ENCODE peak calls at places on chromosomes 6 and 20, in six cellular contexts. One of them, this sample, is unnamed.
A peak's percentile ranks its signal among the peaks of the same experiment; 100 is the strongest.

GRCh38 chr6:42337985-42338572 is 113.6 kb downstream of the TRERF1 start:
- DNase-seq in lower leg skin: no peak
- DNase-seq in esophagus squamous epithelium: no peak
- DNase-seq in pancreas: no peak
- DNase-seq in GM23338: no peak
- DNase-seq in heart right ventricle: no peak
- DNase-seq in this sample: no peak

GRCh38 chr6:43734294-43734665 is 35.7 kb upstream of the VEGFA start:
- DNase-seq in GM23338: no peak
- DNase-seq in lower leg skin: no peak
- DNase-seq in heart right ventricle: no peak
- DNase-seq in esophagus squamous epithelium: no peak
- DNase-seq in pancreas: no peak
- DNase-seq in this sample: no peak

GRCh38 chr6:41348934-41349333 is 13.5 kb downstream of the NCR2 start:
- DNase-seq in pancreas: no peak
- DNase-seq in esophagus squamous epithelium: no peak
- DNase-seq in GM23338: no peak
- DNase-seq in lower leg skin: no peak
- DNase-seq in heart right ventricle: no peak
- DNase-seq in this sample: no peak

GRCh38 chr6:154292855-154293519 is 63.6 kb downstream of the IPCEF1 start:
- DNase-seq in pancreas: no peak
- DNase-seq in heart right ventricle: no peak
- DNase-seq in lower leg skin: no peak
- DNase-seq in esophagus squamous epithelium: no peak
- DNase-seq in GM23338: peak; percentile 2
- DNase-seq in this sample: no peak

GRCh38 chr6:125611573-125612399 is 137.6 kb upstream of the HEY2 start:
- DNase-seq in heart right ventricle: no peak
- DNase-seq in esophagus squamous epithelium: no peak
- DNase-seq in pancreas: peak; percentile 13
- DNase-seq in GM23338: peak; percentile 65
- DNase-seq in lower leg skin: no peak
- DNase-seq in this sample: no peak

GRCh38 chr6:114142256-114142655 is 171.3 kb upstream of the HDAC2 start:
- DNase-seq in heart right ventricle: no peak
- DNase-seq in GM23338: no peak
- DNase-seq in pancreas: no peak
- DNase-seq in esophagus squamous epithelium: no peak
- DNase-seq in lower leg skin: no peak
- DNase-seq in this sample: no peak

GRCh38 chr6:29968130-29968529 is 25.8 kb downstream of the HLA-A start:
- DNase-seq in heart right ventricle: no peak
- DNase-seq in lower leg skin: peak; percentile 31
- DNase-seq in esophagus squamous epithelium: no peak
- DNase-seq in GM23338: peak; percentile 27
- DNase-seq in pancreas: peak; percentile 48
- DNase-seq in this sample: no peak

GRCh38 chr20:9918360-9918759 is 79.5 kb upstream of the PAK5 start:
- DNase-seq in heart right ventricle: no peak
- DNase-seq in esophagus squamous epithelium: no peak
- DNase-seq in lower leg skin: no peak
- DNase-seq in pancreas: no peak
- DNase-seq in GM23338: no peak
- DNase-seq in this sample: no peak

GRCh38 chr20:57724610-57725405 is 15.0 kb upstream of the PMEPA1 start:
- DNase-seq in lower leg skin: no peak
- DNase-seq in esophagus squamous epithelium: no peak
- DNase-seq in pancreas: no peak
- DNase-seq in GM23338: no peak
- DNase-seq in heart right ventricle: no peak
- DNase-seq in this sample: no peak

GRCh38 chr6:131950767-131951575 is at the start of gene CCN2:
- DNase-seq in heart right ventricle: peak; percentile 80
- DNase-seq in esophagus squamous epithelium: no peak
- DNase-seq in pancreas: peak; percentile 81
- DNase-seq in GM23338: peak; percentile 97
- DNase-seq in lower leg skin: peak; percentile 96
- DNase-seq in this sample: peak; percentile 93

GRCh38 chr6:34872332-34872731 is 15.5 kb downstream of the TAF11 start:
- DNase-seq in heart right ventricle: no peak
- DNase-seq in lower leg skin: no peak
- DNase-seq in pancreas: no peak
- DNase-seq in GM23338: no peak
- DNase-seq in esophagus squamous epithelium: no peak
- DNase-seq in this sample: no peak

GRCh38 chr6:18551228-18551627 is 164.1 kb downstream of the RNF144B start:
- DNase-seq in lower leg skin: no peak
- DNase-seq in esophagus squamous epithelium: no peak
- DNase-seq in pancreas: no peak
- DNase-seq in heart right ventricle: no peak
- DNase-seq in GM23338: no peak
- DNase-seq in this sample: no peak

GRCh38 chr6:107800564-107801164 is 23.4 kb downstream of the SCML4 start:
- DNase-seq in heart right ventricle: no peak
- DNase-seq in esophagus squamous epithelium: no peak
- DNase-seq in lower leg skin: no peak
- DNase-seq in pancreas: no peak
- DNase-seq in GM23338: peak; percentile 21
- DNase-seq in this sample: no peak

GRCh38 chr6:37516076-37516919 is 16.6 kb upstream of the CCDC167 start:
- DNase-seq in lower leg skin: no peak
- DNase-seq in heart right ventricle: peak; percentile 50
- DNase-seq in GM23338: peak; percentile 53
- DNase-seq in pancreas: peak; percentile 46
- DNase-seq in esophagus squamous epithelium: no peak
- DNase-seq in this sample: peak; percentile 63

DNA sequence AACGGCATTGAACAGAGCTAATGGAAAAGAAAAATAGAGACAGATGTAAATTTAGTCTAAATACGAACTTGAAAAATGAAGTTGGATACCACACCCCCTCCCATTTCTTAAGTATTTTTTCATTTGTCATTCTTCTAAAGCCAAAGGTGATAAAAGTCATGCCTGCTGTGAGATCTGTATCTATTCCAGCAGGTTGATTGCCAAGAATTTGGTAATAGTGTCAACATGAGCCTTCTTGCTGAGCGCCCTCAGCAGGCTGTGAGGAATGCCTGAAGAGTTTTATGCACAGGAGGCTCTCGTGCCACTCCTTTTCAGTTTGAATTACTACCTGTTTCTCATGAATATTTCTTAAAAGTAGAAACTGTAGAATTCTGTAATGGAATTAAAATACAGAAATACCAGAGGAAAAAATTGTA is 165.4 kb downstream of the QKI start:
- DNase-seq in esophagus squamous epithelium: no peak
- DNase-seq in heart right ventricle: no peak
- DNase-seq in pancreas: no peak
- DNase-seq in GM23338: peak; percentile 65
- DNase-seq in lower leg skin: no peak
- DNase-seq in this sample: no peak
- TF ChIP-seq CTCF in esophagus squamous epithelium: no peak
- TF ChIP-seq CTCF in heart right ventricle: no peak
- TF ChIP-seq CTCF in pancreas: no peak
- TF ChIP-seq CTCF in GM23338: peak; percentile 54
- TF ChIP-seq CTCF in lower leg skin: no peak
- TF ChIP-seq CTCF in this sample: no peak

GRCh38 chr20:46129955-46130481 is 11.9 kb downstream of the CD40 start:
- DNase-seq in heart right ventricle: no peak
- DNase-seq in esophagus squamous epithelium: no peak
- DNase-seq in pancreas: no peak
- DNase-seq in lower leg skin: no peak
- DNase-seq in GM23338: peak; percentile 31
- DNase-seq in this sample: no peak

GRCh38 chr20:46126440-46127056 is 8.4 kb downstream of the CD40 start:
- DNase-seq in lower leg skin: peak; percentile 26
- DNase-seq in pancreas: no peak
- DNase-seq in heart right ventricle: no peak
- DNase-seq in GM23338: no peak
- DNase-seq in esophagus squamous epithelium: no peak
- DNase-seq in this sample: no peak

GRCh38 chr20:46130534-46130933 is 12.4 kb downstream of the CD40 start:
- DNase-seq in heart right ventricle: no peak
- DNase-seq in pancreas: no peak
- DNase-seq in esophagus squamous epithelium: no peak
- DNase-seq in lower leg skin: no peak
- DNase-seq in GM23338: no peak
- DNase-seq in this sample: no peak

GRCh38 chr20:46127396-46128010 is 9.4 kb downstream of the CD40 start:
- DNase-seq in lower leg skin: peak; percentile 39
- DNase-seq in esophagus squamous epithelium: no peak
- DNase-seq in GM23338: no peak
- DNase-seq in pancreas: no peak
- DNase-seq in heart right ventricle: no peak
- DNase-seq in this sample: no peak

DNA sequence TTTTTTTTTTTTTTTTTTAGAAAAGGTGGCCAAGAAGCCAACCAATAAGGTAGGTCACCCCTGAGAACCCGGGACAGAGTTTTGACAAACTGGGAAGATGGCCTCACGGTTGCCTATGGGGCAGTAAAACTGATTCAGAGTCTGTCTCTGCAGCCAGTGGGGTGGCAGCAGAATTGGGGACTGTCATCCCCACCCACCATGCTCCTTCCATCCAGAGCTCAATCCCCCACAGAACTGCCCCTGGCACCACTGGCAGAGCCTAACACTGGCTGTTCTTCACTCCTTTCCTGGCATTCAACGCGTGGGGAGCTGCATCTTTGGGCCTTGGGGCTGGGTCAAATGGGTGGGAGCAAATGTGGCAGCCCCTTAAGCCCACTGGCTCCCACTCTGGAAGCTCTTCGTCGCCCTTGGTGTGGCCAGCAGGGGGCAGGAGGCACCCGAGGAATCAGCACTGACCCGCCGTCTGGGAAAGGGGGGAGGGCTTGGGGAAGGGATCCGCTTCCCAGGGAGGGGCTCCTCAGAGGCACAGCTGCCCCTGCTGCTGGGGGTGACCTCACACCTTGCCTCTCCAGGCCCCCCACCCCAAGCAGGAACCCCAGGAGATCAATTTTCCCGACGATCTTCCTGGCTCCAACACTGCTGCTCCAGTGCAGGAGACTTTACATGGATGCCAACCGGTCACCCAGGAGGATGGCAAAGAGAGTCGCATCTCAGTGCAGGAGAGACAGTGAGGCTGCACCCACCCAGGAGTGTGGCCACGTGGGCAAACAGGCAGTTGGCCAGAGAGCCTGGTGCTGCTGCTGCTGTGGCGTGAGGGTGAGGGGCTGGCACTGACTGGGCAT is 10.4 kb downstream of the CD40 start:
- DNase-seq in GM23338: peak; percentile 70
- DNase-seq in lower leg skin: no peak
- DNase-seq in pancreas: no peak
- DNase-seq in heart right ventricle: peak; percentile 35
- DNase-seq in esophagus squamous epithelium: no peak
- DNase-seq in this sample: no peak
- TF ChIP-seq CTCF in GM23338: peak; percentile 86
- TF ChIP-seq CTCF in lower leg skin: no peak
- TF ChIP-seq CTCF in pancreas: peak; percentile 41
- TF ChIP-seq CTCF in heart right ventricle: peak; percentile 34
- TF ChIP-seq CTCF in esophagus squamous epithelium: peak; percentile 57
- TF ChIP-seq CTCF in this sample: peak; percentile 61

DNA sequence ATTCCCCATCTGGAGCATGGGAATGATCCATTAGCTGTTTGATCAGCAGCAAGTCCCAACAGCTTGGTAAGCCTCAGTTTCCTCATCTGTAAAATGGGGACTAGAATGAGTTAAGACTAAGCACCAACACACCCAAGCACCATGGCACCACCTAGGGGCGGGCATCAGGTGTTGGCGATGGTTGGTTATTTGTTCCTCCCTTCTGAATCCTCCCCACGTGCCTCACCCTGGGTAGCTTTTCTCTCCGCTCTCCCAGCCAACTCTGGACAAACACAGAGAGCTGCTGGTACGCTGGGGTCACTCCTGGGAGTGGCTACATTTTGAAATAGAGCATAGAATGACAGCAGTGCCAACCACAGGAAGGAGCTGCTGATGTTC is 13.3 kb upstream of the ITPR3 start:
- DNase-seq in heart right ventricle: no peak
- DNase-seq in pancreas: no peak
- DNase-seq in GM23338: peak; percentile 47
- DNase-seq in esophagus squamous epithelium: no peak
- DNase-seq in lower leg skin: no peak
- DNase-seq in this sample: no peak
- TF ChIP-seq CTCF in heart right ventricle: no peak
- TF ChIP-seq CTCF in pancreas: no peak
- TF ChIP-seq CTCF in GM23338: peak; percentile 70
- TF ChIP-seq CTCF in esophagus squamous epithelium: peak; percentile 67
- TF ChIP-seq CTCF in lower leg skin: no peak
- TF ChIP-seq CTCF in this sample: no peak

GRCh38 chr20:64052326-64052722 is 2.9 kb upstream of the SOX18 start:
- DNase-seq in pancreas: no peak
- DNase-seq in GM23338: no peak
- DNase-seq in esophagus squamous epithelium: no peak
- DNase-seq in lower leg skin: no peak
- DNase-seq in heart right ventricle: no peak
- DNase-seq in this sample: no peak

GRCh38 chr20:64055893-64056638 is 6.6 kb upstream of the SOX18 start:
- DNase-seq in pancreas: no peak
- DNase-seq in lower leg skin: no peak
- DNase-seq in heart right ventricle: peak; percentile 81
- DNase-seq in esophagus squamous epithelium: no peak
- DNase-seq in GM23338: peak; percentile 26
- DNase-seq in this sample: no peak

GRCh38 chr20:64055396-64055892 is 6.0 kb upstream of the SOX18 start:
- DNase-seq in heart right ventricle: no peak
- DNase-seq in GM23338: no peak
- DNase-seq in esophagus squamous epithelium: no peak
- DNase-seq in lower leg skin: no peak
- DNase-seq in pancreas: no peak
- DNase-seq in this sample: no peak

GRCh38 chr20:64052987-64053840 is 3.8 kb upstream of the SOX18 start:
- DNase-seq in heart right ventricle: no peak
- DNase-seq in lower leg skin: no peak
- DNase-seq in pancreas: no peak
- DNase-seq in GM23338: no peak
- DNase-seq in esophagus squamous epithelium: no peak
- DNase-seq in this sample: no peak

DNA sequence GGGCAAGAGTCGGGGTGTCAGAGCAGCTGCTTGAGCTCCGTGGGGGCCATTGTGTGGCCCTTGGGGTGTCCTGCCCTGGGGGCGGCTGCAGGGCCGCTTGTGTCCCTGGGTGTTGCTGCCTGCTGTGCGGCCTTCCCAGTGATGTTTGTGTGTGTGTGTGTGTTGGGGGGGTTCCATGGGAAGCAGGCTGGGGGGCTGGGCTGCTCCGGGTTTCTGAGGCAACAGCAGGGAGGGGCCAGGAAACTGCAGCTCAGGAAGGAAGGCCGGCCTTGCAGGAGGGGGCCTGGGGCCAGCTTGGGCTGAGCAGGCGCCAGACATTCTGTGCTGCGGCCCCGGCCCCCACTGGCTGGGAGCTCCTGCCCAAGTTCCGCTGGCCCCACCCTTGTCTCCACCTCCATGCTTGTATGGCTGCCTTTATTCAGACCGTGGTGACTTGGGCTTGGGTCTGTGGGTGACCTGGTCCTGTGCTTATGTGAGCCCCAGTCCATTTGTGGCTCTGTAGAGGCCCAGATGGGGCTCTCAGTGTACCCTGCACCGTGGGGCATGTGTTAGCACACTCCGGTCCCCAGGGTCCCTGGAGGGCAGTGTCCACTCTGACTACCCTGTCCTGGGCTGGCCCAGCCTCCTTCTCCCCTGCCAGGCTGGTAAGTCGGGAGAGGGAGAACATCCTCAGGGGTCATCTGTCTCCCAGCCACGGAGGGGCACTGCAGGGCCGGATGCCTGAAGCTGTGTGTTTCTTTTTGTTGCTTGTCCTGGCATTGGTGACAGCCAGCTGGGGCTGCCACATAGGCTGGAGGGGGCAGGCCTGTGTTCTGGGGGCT is 4.6 kb upstream of the SOX18 start:
- DNase-seq in lower leg skin: no peak
- DNase-seq in heart right ventricle: peak; percentile 80
- DNase-seq in GM23338: peak; percentile 62
- DNase-seq in pancreas: no peak
- DNase-seq in esophagus squamous epithelium: no peak
- DNase-seq in this sample: no peak
- TF ChIP-seq CTCF in lower leg skin: no peak
- TF ChIP-seq CTCF in heart right ventricle: no peak
- TF ChIP-seq CTCF in GM23338: peak; percentile 53
- TF ChIP-seq CTCF in pancreas: no peak
- TF ChIP-seq CTCF in esophagus squamous epithelium: peak; percentile 17
- TF ChIP-seq CTCF in this sample: no peak